ENCODE peak calls at places on chromosomes 2 and 18, in nine cellular contexts. One of them, this sample, is unnamed.

GRCh38 chr2:96770451-96770850 is 9.7 kb downstream of the CNNM4 start:
- DNase-seq in Peyer's patch: no peak
- DNase-seq in pancreas: no peak
- DNase-seq in lung: no peak
- DNase-seq in fibroblast of lung: no peak
- DNase-seq in stomach: no peak
- DNase-seq in body of pancreas: no peak
- DNase-seq in endodermal cell: no peak
- DNase-seq in tibial artery: no peak
- DNase-seq in this sample: no peak

GRCh38 chr2:71070294-71071025 is 2.0 kb downstream of the NAGK start:
- DNase-seq in Peyer's patch: no peak
- DNase-seq in pancreas: no peak
- DNase-seq in lung: no peak
- DNase-seq in body of pancreas: peak; percentile 42
- DNase-seq in tibial artery: no peak
- DNase-seq in stomach: no peak
- DNase-seq in fibroblast of lung: peak; percentile 24
- DNase-seq in endodermal cell: peak; percentile 78
- DNase-seq in this sample: no peak

GRCh38 chr2:165952600-165953210 is 871 bp downstream of the TTC21B start:
- DNase-seq in lung: no peak
- DNase-seq in endodermal cell: no peak
- DNase-seq in Peyer's patch: no peak
- DNase-seq in tibial artery: no peak
- DNase-seq in fibroblast of lung: peak; percentile 9
- DNase-seq in pancreas: no peak
- DNase-seq in stomach: no peak
- DNase-seq in body of pancreas: no peak
- DNase-seq in this sample: no peak

GRCh38 chr2:197113221-197113831 is 186.8 kb upstream of the PGAP1 start:
- DNase-seq in body of pancreas: no peak
- DNase-seq in tibial artery: no peak
- DNase-seq in Peyer's patch: no peak
- DNase-seq in endodermal cell: no peak
- DNase-seq in stomach: no peak
- DNase-seq in lung: no peak
- DNase-seq in fibroblast of lung: peak; percentile 66
- DNase-seq in pancreas: no peak
- DNase-seq in this sample: no peak

GRCh38 chr2:166675553-166675952 is 181.5 kb upstream of the SCN7A start:
- DNase-seq in Peyer's patch: no peak
- DNase-seq in tibial artery: no peak
- DNase-seq in fibroblast of lung: no peak
- DNase-seq in pancreas: no peak
- DNase-seq in lung: no peak
- DNase-seq in endodermal cell: no peak
- DNase-seq in body of pancreas: no peak
- DNase-seq in stomach: no peak
- DNase-seq in this sample: peak; percentile 59

GRCh38 chr2:169479257-169480078 is at the start of gene BBS5:
- DNase-seq in body of pancreas: peak; percentile 88
- DNase-seq in fibroblast of lung: peak; percentile 88
- DNase-seq in endodermal cell: peak; percentile 90
- DNase-seq in tibial artery: peak; percentile 80
- DNase-seq in stomach: peak; percentile 82
- DNase-seq in lung: peak; percentile 83
- DNase-seq in Peyer's patch: peak; percentile 78
- DNase-seq in pancreas: peak; percentile 88
- DNase-seq in this sample: peak; percentile 71

GRCh38 chr2:179991344-179991743 is 15.8 kb downstream of the CWC22 start:
- DNase-seq in fibroblast of lung: no peak
- DNase-seq in stomach: no peak
- DNase-seq in tibial artery: no peak
- DNase-seq in lung: no peak
- DNase-seq in Peyer's patch: no peak
- DNase-seq in body of pancreas: no peak
- DNase-seq in endodermal cell: peak; percentile 77
- DNase-seq in pancreas: no peak
- DNase-seq in this sample: no peak

GRCh38 chr2:12717191-12717987 is 653 bp downstream of the TRIB2 start:
- DNase-seq in endodermal cell: peak; percentile 89
- DNase-seq in body of pancreas: peak; percentile 68
- DNase-seq in stomach: peak; percentile 72
- DNase-seq in lung: peak; percentile 46
- DNase-seq in pancreas: peak; percentile 82
- DNase-seq in tibial artery: peak; percentile 55
- DNase-seq in fibroblast of lung: peak; percentile 87
- DNase-seq in Peyer's patch: peak; percentile 62
- DNase-seq in this sample: peak; percentile 76

GRCh38 chr2:95272781-95273180 is 1.5 kb upstream of the PROM2 start:
- DNase-seq in body of pancreas: no peak
- DNase-seq in tibial artery: no peak
- DNase-seq in endodermal cell: peak; percentile 18
- DNase-seq in lung: no peak
- DNase-seq in stomach: peak; percentile 16
- DNase-seq in pancreas: peak; percentile 12
- DNase-seq in Peyer's patch: no peak
- DNase-seq in fibroblast of lung: no peak
- DNase-seq in this sample: no peak

GRCh38 chr2:15968280-15969178 is 28.2 kb downstream of the MYCN start:
- DNase-seq in pancreas: no peak
- DNase-seq in stomach: no peak
- DNase-seq in fibroblast of lung: no peak
- DNase-seq in lung: no peak
- DNase-seq in tibial artery: no peak
- DNase-seq in Peyer's patch: no peak
- DNase-seq in endodermal cell: peak; percentile 49
- DNase-seq in body of pancreas: no peak
- DNase-seq in this sample: peak; percentile 98

GRCh38 chr2:15967415-15968279 is 27.3 kb downstream of the MYCN start:
- DNase-seq in endodermal cell: peak; percentile 37
- DNase-seq in Peyer's patch: no peak
- DNase-seq in fibroblast of lung: no peak
- DNase-seq in tibial artery: no peak
- DNase-seq in pancreas: no peak
- DNase-seq in stomach: no peak
- DNase-seq in body of pancreas: no peak
- DNase-seq in lung: no peak
- DNase-seq in this sample: peak; percentile 99

GRCh38 chr2:15965564-15966019 is 25.2 kb downstream of the MYCN start:
- DNase-seq in fibroblast of lung: no peak
- DNase-seq in Peyer's patch: no peak
- DNase-seq in pancreas: no peak
- DNase-seq in stomach: peak; percentile 24
- DNase-seq in lung: no peak
- DNase-seq in tibial artery: no peak
- DNase-seq in endodermal cell: peak; percentile 52
- DNase-seq in body of pancreas: no peak
- DNase-seq in this sample: peak; percentile 100

GRCh38 chr2:15964936-15965563 is 24.7 kb downstream of the MYCN start:
- DNase-seq in body of pancreas: no peak
- DNase-seq in pancreas: no peak
- DNase-seq in Peyer's patch: no peak
- DNase-seq in stomach: peak; percentile 30
- DNase-seq in lung: no peak
- DNase-seq in endodermal cell: no peak
- DNase-seq in tibial artery: no peak
- DNase-seq in fibroblast of lung: no peak
- DNase-seq in this sample: peak; percentile 100

GRCh38 chr2:15963977-15964670 is 23.8 kb downstream of the MYCN start:
- DNase-seq in pancreas: no peak
- DNase-seq in fibroblast of lung: no peak
- DNase-seq in stomach: peak; percentile 7
- DNase-seq in tibial artery: no peak
- DNase-seq in lung: no peak
- DNase-seq in Peyer's patch: no peak
- DNase-seq in endodermal cell: no peak
- DNase-seq in body of pancreas: no peak
- DNase-seq in this sample: peak; percentile 98
- H3K9me3 ChIP-seq in pancreas: no peaks in the 10 kb centered on the region
- H3K9me3 ChIP-seq in fibroblast of lung: no peaks in the 10 kb centered on the region
- H3K9me3 ChIP-seq in stomach: no peaks in the 10 kb centered on the region
- H3K9me3 ChIP-seq in tibial artery: no peaks in the 10 kb centered on the region
- H3K9me3 ChIP-seq in lung: no peaks in the 10 kb centered on the region
- H3K9me3 ChIP-seq in Peyer's patch: no peaks in the 10 kb centered on the region
- H3K9me3 ChIP-seq in endodermal cell: no peaks in the 10 kb centered on the region
- H3K9me3 ChIP-seq in body of pancreas: no peaks in the 10 kb centered on the region
- H3K9me3 ChIP-seq in this sample: peaks cover 14% of the 10 kb centered on the region

GRCh38 chr2:72917138-72917874 is at the start of gene EMX1:
- DNase-seq in stomach: peak; percentile 83
- DNase-seq in lung: peak; percentile 61
- DNase-seq in body of pancreas: peak; percentile 86
- DNase-seq in Peyer's patch: peak; percentile 89
- DNase-seq in fibroblast of lung: no peak
- DNase-seq in endodermal cell: peak; percentile 97
- DNase-seq in pancreas: peak; percentile 90
- DNase-seq in tibial artery: no peak
- DNase-seq in this sample: no peak
- H3K4me1 ChIP-seq in stomach: peaks cover 47% of the 10 kb centered on the region
- H3K4me1 ChIP-seq in lung: peaks cover 3% of the 10 kb centered on the region
- H3K4me1 ChIP-seq in body of pancreas: peaks cover 53% of the 10 kb centered on the region
- H3K4me1 ChIP-seq in Peyer's patch: peaks cover 42% of the 10 kb centered on the region
- H3K4me1 ChIP-seq in fibroblast of lung: no peaks in the 10 kb centered on the region
- H3K4me1 ChIP-seq in endodermal cell: peaks cover 21% of the 10 kb centered on the region
- H3K4me1 ChIP-seq in pancreas: peaks cover 4% of the 10 kb centered on the region
- H3K4me1 ChIP-seq in tibial artery: no peaks in the 10 kb centered on the region
- H3K4me1 ChIP-seq in this sample: no peaks in the 10 kb centered on the region

GRCh38 chr18:25737710-25738251 is 352.6 kb downstream of the SS18 start:
- DNase-seq in Peyer's patch: no peak
- DNase-seq in pancreas: no peak
- DNase-seq in tibial artery: no peak
- DNase-seq in body of pancreas: no peak
- DNase-seq in fibroblast of lung: peak; percentile 87
- DNase-seq in lung: no peak
- DNase-seq in stomach: no peak
- DNase-seq in endodermal cell: no peak
- DNase-seq in this sample: no peak

GRCh38 chr18:25736516-25736915 is 353.9 kb downstream of the SS18 start:
- DNase-seq in fibroblast of lung: no peak
- DNase-seq in lung: no peak
- DNase-seq in pancreas: no peak
- DNase-seq in endodermal cell: no peak
- DNase-seq in stomach: no peak
- DNase-seq in tibial artery: no peak
- DNase-seq in body of pancreas: no peak
- DNase-seq in Peyer's patch: no peak
- DNase-seq in this sample: no peak

GRCh38 chr18:25732862-25733261 is 357.6 kb downstream of the SS18 start:
- DNase-seq in stomach: no peak
- DNase-seq in fibroblast of lung: no peak
- DNase-seq in pancreas: no peak
- DNase-seq in body of pancreas: no peak
- DNase-seq in endodermal cell: peak; percentile 69
- DNase-seq in tibial artery: no peak
- DNase-seq in lung: no peak
- DNase-seq in Peyer's patch: no peak
- DNase-seq in this sample: no peak

GRCh38 chr18:25735447-25735846 is 355.0 kb downstream of the SS18 start:
- DNase-seq in lung: no peak
- DNase-seq in fibroblast of lung: no peak
- DNase-seq in stomach: no peak
- DNase-seq in Peyer's patch: no peak
- DNase-seq in endodermal cell: no peak
- DNase-seq in tibial artery: no peak
- DNase-seq in pancreas: no peak
- DNase-seq in body of pancreas: no peak
- DNase-seq in this sample: no peak

GRCh38 chr18:25734336-25734735 is 356.1 kb downstream of the SS18 start:
- DNase-seq in fibroblast of lung: no peak
- DNase-seq in endodermal cell: peak; percentile 66
- DNase-seq in Peyer's patch: no peak
- DNase-seq in lung: no peak
- DNase-seq in body of pancreas: no peak
- DNase-seq in tibial artery: no peak
- DNase-seq in stomach: no peak
- DNase-seq in pancreas: no peak
- DNase-seq in this sample: no peak
- H3K27me3 ChIP-seq in fibroblast of lung: no peaks in the 10 kb centered on the region
- H3K27me3 ChIP-seq in endodermal cell: peaks cover 34% of the 10 kb centered on the region
- H3K27me3 ChIP-seq in Peyer's patch: no peaks in the 10 kb centered on the region
- H3K27me3 ChIP-seq in lung: no peaks in the 10 kb centered on the region
- H3K27me3 ChIP-seq in body of pancreas: no peaks in the 10 kb centered on the region
- H3K27me3 ChIP-seq in tibial artery: no peaks in the 10 kb centered on the region
- H3K27me3 ChIP-seq in stomach: peaks cover 4% of the 10 kb centered on the region
- H3K27me3 ChIP-seq in pancreas: no peaks in the 10 kb centered on the region
- H3K27me3 ChIP-seq in this sample: no peaks in the 10 kb centered on the region

DNA sequence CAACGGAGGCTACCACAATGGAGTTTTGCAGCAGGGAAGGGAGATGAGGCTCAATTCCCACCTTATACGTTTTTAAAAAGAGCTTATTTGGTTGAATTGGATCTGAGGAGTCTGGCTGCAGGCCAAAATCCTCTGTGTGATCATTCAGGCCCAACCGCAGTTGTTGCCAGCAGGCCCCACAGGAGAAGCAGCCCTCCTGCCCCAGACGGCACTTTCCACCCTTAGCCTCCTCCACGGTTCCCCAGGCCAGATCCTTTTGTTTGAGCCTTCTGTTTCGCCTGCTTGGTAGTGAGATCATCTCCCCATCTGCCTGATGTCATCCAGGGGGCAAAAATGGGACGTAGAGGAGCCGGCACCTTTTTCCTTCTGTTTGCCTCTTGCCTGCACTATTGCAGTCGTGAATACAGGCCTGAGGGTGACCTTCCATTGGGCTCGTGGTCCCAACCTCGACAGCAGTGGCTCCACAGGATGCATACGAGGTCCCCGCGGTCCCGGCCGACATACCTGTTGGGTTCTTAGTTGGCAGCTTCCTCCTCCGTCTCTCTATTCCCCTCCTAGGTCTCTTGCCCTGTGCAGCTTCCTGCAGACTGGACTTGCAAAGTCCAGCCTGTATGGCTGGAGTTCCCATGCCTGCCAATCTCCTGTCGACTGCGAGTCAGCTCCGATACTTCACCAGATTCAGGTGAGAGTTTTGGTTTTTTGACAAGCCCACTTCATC is 9.3 kb upstream of the GPR35 start:
- DNase-seq in fibroblast of lung: no peak
- DNase-seq in lung: no peak
- DNase-seq in endodermal cell: no peak
- DNase-seq in tibial artery: no peak
- DNase-seq in pancreas: peak; percentile 24
- DNase-seq in stomach: no peak
- DNase-seq in Peyer's patch: peak; percentile 24
- DNase-seq in body of pancreas: peak; percentile 3
- DNase-seq in this sample: peak; percentile 41
- H3K9me3 ChIP-seq in fibroblast of lung: no peaks in the 10 kb centered on the region
- H3K9me3 ChIP-seq in lung: no peaks in the 10 kb centered on the region
- H3K9me3 ChIP-seq in endodermal cell: peaks cover 37% of the 10 kb centered on the region
- H3K9me3 ChIP-seq in tibial artery: no peaks in the 10 kb centered on the region
- H3K9me3 ChIP-seq in pancreas: no peaks in the 10 kb centered on the region
- H3K9me3 ChIP-seq in stomach: peaks cover 5% of the 10 kb centered on the region
- H3K9me3 ChIP-seq in Peyer's patch: no peaks in the 10 kb centered on the region
- H3K9me3 ChIP-seq in body of pancreas: no peaks in the 10 kb centered on the region
- H3K9me3 ChIP-seq in this sample: no peaks in the 10 kb centered on the region

DNA sequence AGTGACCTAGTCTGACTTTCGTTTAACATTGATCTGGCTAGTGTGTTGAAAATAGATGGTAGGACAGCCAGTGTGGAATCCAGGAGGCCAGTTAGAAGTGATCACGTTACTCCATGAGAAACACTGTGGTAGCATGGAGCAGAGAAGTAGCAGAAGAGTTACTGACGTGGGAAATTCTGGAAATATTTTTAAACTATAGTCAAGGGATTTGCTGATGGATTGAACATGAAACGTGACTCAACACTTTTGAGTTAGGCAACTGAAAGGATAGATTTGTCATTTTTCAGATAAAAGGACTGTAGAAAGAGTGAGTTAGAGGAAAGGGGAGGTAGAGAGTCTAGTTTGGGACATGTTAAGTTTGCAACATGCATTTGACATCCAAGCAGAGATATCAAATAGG is 130.4 kb downstream of the IRS1 start:
- DNase-seq in body of pancreas: no peak
- DNase-seq in tibial artery: no peak
- DNase-seq in lung: no peak
- DNase-seq in Peyer's patch: no peak
- DNase-seq in endodermal cell: no peak
- DNase-seq in stomach: no peak
- DNase-seq in fibroblast of lung: no peak
- DNase-seq in pancreas: no peak
- DNase-seq in this sample: no peak
- H3K4me1 ChIP-seq in body of pancreas: peaks cover 3% of the 10 kb centered on the region
- H3K4me1 ChIP-seq in tibial artery: no peaks in the 10 kb centered on the region
- H3K4me1 ChIP-seq in lung: peaks cover 12% of the 10 kb centered on the region
- H3K4me1 ChIP-seq in Peyer's patch: no peaks in the 10 kb centered on the region
- H3K4me1 ChIP-seq in endodermal cell: no peaks in the 10 kb centered on the region
- H3K4me1 ChIP-seq in stomach: no peaks in the 10 kb centered on the region
- H3K4me1 ChIP-seq in fibroblast of lung: peaks cover 4% of the 10 kb centered on the region
- H3K4me1 ChIP-seq in pancreas: no peaks in the 10 kb centered on the region
- H3K4me1 ChIP-seq in this sample: no peaks in the 10 kb centered on the region